ENCODE peak calls at places on chromosomes 4 and X, in eight cellular contexts. One of them, this sample, is unnamed.

GRCh38 chr4:73446336-73446938 is 10.4 kb downstream of the AFP start:
- DNase-seq in heart right ventricle: no peak
- DNase-seq in C1 segment of cervical spinal cord: no peak
- DNase-seq in ascending aorta: no peak
- DNase-seq in nephron progenitor cell: no peak
- DNase-seq in PC-9: no peak
- DNase-seq in B cell: peak; percentile 9
- DNase-seq in stimulated activated naive CD4-positive, alpha-beta T cell treated with Interleukin-2 at 50 U/mL for 16 hours: no peak
- DNase-seq in this sample: peak; percentile 48

GRCh38 chr4:77007358-77008230 is 58.0 kb downstream of the SEPTIN11 start:
- DNase-seq in PC-9: peak; percentile 28
- DNase-seq in nephron progenitor cell: no peak
- DNase-seq in C1 segment of cervical spinal cord: no peak
- DNase-seq in B cell: no peak
- DNase-seq in ascending aorta: no peak
- DNase-seq in stimulated activated naive CD4-positive, alpha-beta T cell treated with Interleukin-2 at 50 U/mL for 16 hours: no peak
- DNase-seq in heart right ventricle: no peak
- DNase-seq in this sample: no peak

GRCh38 chrX:40012800-40013682 is 84.7 kb downstream of the BCOR start:
- DNase-seq in C1 segment of cervical spinal cord: peak; percentile 37
- DNase-seq in PC-9: no peak
- DNase-seq in heart right ventricle: peak; percentile 74
- DNase-seq in nephron progenitor cell: peak; percentile 66
- DNase-seq in B cell: peak; percentile 66
- DNase-seq in ascending aorta: no peak
- DNase-seq in stimulated activated naive CD4-positive, alpha-beta T cell treated with Interleukin-2 at 50 U/mL for 16 hours: peak; percentile 14
- DNase-seq in this sample: peak; percentile 70

GRCh38 chr4:52658671-52659015 is 458 bp downstream of the USP46 start:
- DNase-seq in PC-9: no peak
- DNase-seq in ascending aorta: no peak
- DNase-seq in B cell: no peak
- DNase-seq in C1 segment of cervical spinal cord: peak; percentile 58
- DNase-seq in stimulated activated naive CD4-positive, alpha-beta T cell treated with Interleukin-2 at 50 U/mL for 16 hours: no peak
- DNase-seq in nephron progenitor cell: no peak
- DNase-seq in heart right ventricle: no peak
- DNase-seq in this sample: peak; percentile 53

GRCh38 chrX:1487401-1487800 is 34.7 kb upstream of the ASMTL start:
- DNase-seq in PC-9: no peak
- DNase-seq in heart right ventricle: no peak
- DNase-seq in ascending aorta: no peak
- DNase-seq in C1 segment of cervical spinal cord: no peak
- DNase-seq in B cell: no peak
- DNase-seq in nephron progenitor cell: no peak
- DNase-seq in stimulated activated naive CD4-positive, alpha-beta T cell treated with Interleukin-2 at 50 U/mL for 16 hours: no peak
- DNase-seq in this sample: no peak

GRCh38 chr4:166257891-166258290 is 384.9 kb downstream of the TLL1 start:
- DNase-seq in nephron progenitor cell: no peak
- DNase-seq in C1 segment of cervical spinal cord: no peak
- DNase-seq in heart right ventricle: no peak
- DNase-seq in B cell: no peak
- DNase-seq in PC-9: no peak
- DNase-seq in stimulated activated naive CD4-positive, alpha-beta T cell treated with Interleukin-2 at 50 U/mL for 16 hours: no peak
- DNase-seq in ascending aorta: no peak
- DNase-seq in this sample: no peak

GRCh38 chr4:78660559-78660958 is 109.0 kb downstream of the ANXA3 start:
- DNase-seq in stimulated activated naive CD4-positive, alpha-beta T cell treated with Interleukin-2 at 50 U/mL for 16 hours: no peak
- DNase-seq in PC-9: no peak
- DNase-seq in ascending aorta: no peak
- DNase-seq in nephron progenitor cell: no peak
- DNase-seq in C1 segment of cervical spinal cord: no peak
- DNase-seq in B cell: no peak
- DNase-seq in heart right ventricle: no peak
- DNase-seq in this sample: no peak

GRCh38 chrX:149829751-149830191 is 48.0 kb downstream of the MAGEA9 start:
- DNase-seq in stimulated activated naive CD4-positive, alpha-beta T cell treated with Interleukin-2 at 50 U/mL for 16 hours: no peak
- DNase-seq in ascending aorta: no peak
- DNase-seq in heart right ventricle: no peak
- DNase-seq in nephron progenitor cell: no peak
- DNase-seq in B cell: no peak
- DNase-seq in PC-9: no peak
- DNase-seq in C1 segment of cervical spinal cord: no peak
- DNase-seq in this sample: no peak

GRCh38 chr4:26325191-26325590 is 4.4 kb downstream of the RBPJ start:
- DNase-seq in stimulated activated naive CD4-positive, alpha-beta T cell treated with Interleukin-2 at 50 U/mL for 16 hours: no peak
- DNase-seq in B cell: no peak
- DNase-seq in PC-9: no peak
- DNase-seq in heart right ventricle: no peak
- DNase-seq in nephron progenitor cell: no peak
- DNase-seq in C1 segment of cervical spinal cord: no peak
- DNase-seq in ascending aorta: no peak
- DNase-seq in this sample: no peak

GRCh38 chrX:147912093-147912801 is 528 bp downstream of the FMR1 start:
- DNase-seq in B cell: peak; percentile 47
- DNase-seq in stimulated activated naive CD4-positive, alpha-beta T cell treated with Interleukin-2 at 50 U/mL for 16 hours: peak; percentile 6
- DNase-seq in C1 segment of cervical spinal cord: peak; percentile 50
- DNase-seq in heart right ventricle: no peak
- DNase-seq in ascending aorta: no peak
- DNase-seq in PC-9: peak; percentile 26
- DNase-seq in nephron progenitor cell: peak; percentile 23
- DNase-seq in this sample: peak; percentile 18

GRCh38 chr4:40924096-40924792 is 174.5 kb downstream of the NSUN7 start:
- DNase-seq in C1 segment of cervical spinal cord: peak; percentile 45
- DNase-seq in stimulated activated naive CD4-positive, alpha-beta T cell treated with Interleukin-2 at 50 U/mL for 16 hours: peak; percentile 54
- DNase-seq in B cell: peak; percentile 76
- DNase-seq in heart right ventricle: peak; percentile 66
- DNase-seq in nephron progenitor cell: peak; percentile 83
- DNase-seq in PC-9: peak; percentile 68
- DNase-seq in ascending aorta: no peak
- DNase-seq in this sample: peak; percentile 81

GRCh38 chrX:57286507-57287251 is at the start of gene FAAH2:
- DNase-seq in C1 segment of cervical spinal cord: no peak
- DNase-seq in PC-9: peak; percentile 90
- DNase-seq in nephron progenitor cell: peak; percentile 12
- DNase-seq in ascending aorta: no peak
- DNase-seq in stimulated activated naive CD4-positive, alpha-beta T cell treated with Interleukin-2 at 50 U/mL for 16 hours: peak; percentile 58
- DNase-seq in heart right ventricle: no peak
- DNase-seq in B cell: peak; percentile 6
- DNase-seq in this sample: peak; percentile 24

GRCh38 chr4:143531368-143531767 is 17.9 kb downstream of the SMARCA5 start:
- DNase-seq in PC-9: no peak
- DNase-seq in B cell: no peak
- DNase-seq in ascending aorta: no peak
- DNase-seq in stimulated activated naive CD4-positive, alpha-beta T cell treated with Interleukin-2 at 50 U/mL for 16 hours: no peak
- DNase-seq in C1 segment of cervical spinal cord: no peak
- DNase-seq in nephron progenitor cell: no peak
- DNase-seq in heart right ventricle: no peak
- DNase-seq in this sample: no peak

GRCh38 chr4:43242611-43243010 is 350.1 kb downstream of the GRXCR1 start:
- DNase-seq in C1 segment of cervical spinal cord: no peak
- DNase-seq in nephron progenitor cell: no peak
- DNase-seq in heart right ventricle: no peak
- DNase-seq in PC-9: no peak
- DNase-seq in stimulated activated naive CD4-positive, alpha-beta T cell treated with Interleukin-2 at 50 U/mL for 16 hours: no peak
- DNase-seq in ascending aorta: no peak
- DNase-seq in B cell: no peak
- DNase-seq in this sample: no peak

GRCh38 chr4:140151700-140152014 is 2.3 kb downstream of the MAML3 start:
- DNase-seq in stimulated activated naive CD4-positive, alpha-beta T cell treated with Interleukin-2 at 50 U/mL for 16 hours: peak; percentile 56
- DNase-seq in ascending aorta: peak; percentile 43
- DNase-seq in heart right ventricle: peak; percentile 67
- DNase-seq in nephron progenitor cell: peak; percentile 76
- DNase-seq in C1 segment of cervical spinal cord: peak; percentile 83
- DNase-seq in B cell: peak; percentile 79
- DNase-seq in PC-9: peak; percentile 82
- DNase-seq in this sample: peak; percentile 50

GRCh38 chrX:132216806-132217202 is 2.4 kb downstream of the RAP2C start:
- DNase-seq in C1 segment of cervical spinal cord: no peak
- DNase-seq in B cell: no peak
- DNase-seq in ascending aorta: no peak
- DNase-seq in PC-9: no peak
- DNase-seq in heart right ventricle: no peak
- DNase-seq in stimulated activated naive CD4-positive, alpha-beta T cell treated with Interleukin-2 at 50 U/mL for 16 hours: peak; percentile 3
- DNase-seq in nephron progenitor cell: no peak
- DNase-seq in this sample: no peak

GRCh38 chr4:69881173-69881773 is 21.3 kb upstream of the SULT1E1 start:
- DNase-seq in C1 segment of cervical spinal cord: no peak
- DNase-seq in stimulated activated naive CD4-positive, alpha-beta T cell treated with Interleukin-2 at 50 U/mL for 16 hours: no peak
- DNase-seq in ascending aorta: no peak
- DNase-seq in B cell: no peak
- DNase-seq in PC-9: no peak
- DNase-seq in heart right ventricle: no peak
- DNase-seq in nephron progenitor cell: peak; percentile 15
- DNase-seq in this sample: no peak

GRCh38 chrX:69614896-69615295 is 1.0 kb upstream of the EDA start:
- DNase-seq in heart right ventricle: no peak
- DNase-seq in stimulated activated naive CD4-positive, alpha-beta T cell treated with Interleukin-2 at 50 U/mL for 16 hours: no peak
- DNase-seq in PC-9: no peak
- DNase-seq in ascending aorta: no peak
- DNase-seq in C1 segment of cervical spinal cord: no peak
- DNase-seq in B cell: no peak
- DNase-seq in nephron progenitor cell: no peak
- DNase-seq in this sample: no peak

GRCh38 chrX:40573763-40574162 is 7.0 kb upstream of the ATP6AP2 start:
- DNase-seq in PC-9: peak; percentile 10
- DNase-seq in stimulated activated naive CD4-positive, alpha-beta T cell treated with Interleukin-2 at 50 U/mL for 16 hours: no peak
- DNase-seq in B cell: no peak
- DNase-seq in heart right ventricle: no peak
- DNase-seq in nephron progenitor cell: no peak
- DNase-seq in ascending aorta: no peak
- DNase-seq in C1 segment of cervical spinal cord: no peak
- DNase-seq in this sample: no peak

GRCh38 chr4:158015241-158015640 is 157.6 kb downstream of the GASK1B start:
- DNase-seq in B cell: no peak
- DNase-seq in C1 segment of cervical spinal cord: no peak
- DNase-seq in nephron progenitor cell: no peak
- DNase-seq in PC-9: peak; percentile 12
- DNase-seq in heart right ventricle: no peak
- DNase-seq in ascending aorta: no peak
- DNase-seq in stimulated activated naive CD4-positive, alpha-beta T cell treated with Interleukin-2 at 50 U/mL for 16 hours: no peak
- DNase-seq in this sample: no peak

GRCh38 chr4:179867300-179867878 is 2375.8 kb upstream of the TENM3 start:
- DNase-seq in heart right ventricle: peak; percentile 1
- DNase-seq in B cell: peak; percentile 34
- DNase-seq in nephron progenitor cell: peak; percentile 78
- DNase-seq in ascending aorta: no peak
- DNase-seq in stimulated activated naive CD4-positive, alpha-beta T cell treated with Interleukin-2 at 50 U/mL for 16 hours: no peak
- DNase-seq in C1 segment of cervical spinal cord: peak; percentile 29
- DNase-seq in PC-9: peak; percentile 48
- DNase-seq in this sample: peak; percentile 62

GRCh38 chrX:117977521-117977920 is 139.1 kb downstream of the KLHL13 start:
- DNase-seq in C1 segment of cervical spinal cord: no peak
- DNase-seq in B cell: no peak
- DNase-seq in nephron progenitor cell: no peak
- DNase-seq in stimulated activated naive CD4-positive, alpha-beta T cell treated with Interleukin-2 at 50 U/mL for 16 hours: no peak
- DNase-seq in ascending aorta: no peak
- DNase-seq in heart right ventricle: no peak
- DNase-seq in PC-9: no peak
- DNase-seq in this sample: no peak

GRCh38 chr4:3307060-3307459 is 14.2 kb downstream of the RGS12 start:
- DNase-seq in heart right ventricle: no peak
- DNase-seq in stimulated activated naive CD4-positive, alpha-beta T cell treated with Interleukin-2 at 50 U/mL for 16 hours: no peak
- DNase-seq in nephron progenitor cell: no peak
- DNase-seq in PC-9: no peak
- DNase-seq in C1 segment of cervical spinal cord: no peak
- DNase-seq in ascending aorta: no peak
- DNase-seq in B cell: no peak
- DNase-seq in this sample: no peak

GRCh38 chr4:188201851-188202250 is 62.6 kb downstream of the TRIML1 start:
- DNase-seq in B cell: no peak
- DNase-seq in nephron progenitor cell: no peak
- DNase-seq in PC-9: no peak
- DNase-seq in C1 segment of cervical spinal cord: no peak
- DNase-seq in heart right ventricle: no peak
- DNase-seq in stimulated activated naive CD4-positive, alpha-beta T cell treated with Interleukin-2 at 50 U/mL for 16 hours: no peak
- DNase-seq in ascending aorta: no peak
- DNase-seq in this sample: no peak

GRCh38 chrX:101079223-101079622 is 544 bp downstream of the TMEM35A start:
- DNase-seq in ascending aorta: no peak
- DNase-seq in heart right ventricle: no peak
- DNase-seq in nephron progenitor cell: no peak
- DNase-seq in PC-9: no peak
- DNase-seq in C1 segment of cervical spinal cord: no peak
- DNase-seq in stimulated activated naive CD4-positive, alpha-beta T cell treated with Interleukin-2 at 50 U/mL for 16 hours: no peak
- DNase-seq in B cell: no peak
- DNase-seq in this sample: no peak

GRCh38 chr4:11446156-11446811 is 17.6 kb upstream of the HS3ST1 start:
- DNase-seq in C1 segment of cervical spinal cord: no peak
- DNase-seq in PC-9: no peak
- DNase-seq in nephron progenitor cell: no peak
- DNase-seq in heart right ventricle: no peak
- DNase-seq in ascending aorta: no peak
- DNase-seq in stimulated activated naive CD4-positive, alpha-beta T cell treated with Interleukin-2 at 50 U/mL for 16 hours: no peak
- DNase-seq in B cell: no peak
- DNase-seq in this sample: no peak

GRCh38 chrX:75547137-75547536 is 24.3 kb upstream of the ZDHHC15 start:
- DNase-seq in ascending aorta: no peak
- DNase-seq in heart right ventricle: no peak
- DNase-seq in B cell: no peak
- DNase-seq in stimulated activated naive CD4-positive, alpha-beta T cell treated with Interleukin-2 at 50 U/mL for 16 hours: no peak
- DNase-seq in nephron progenitor cell: no peak
- DNase-seq in PC-9: no peak
- DNase-seq in C1 segment of cervical spinal cord: no peak
- DNase-seq in this sample: no peak

GRCh38 chrX:30948626-30949025 is 59.6 kb upstream of the TAB3 start:
- DNase-seq in nephron progenitor cell: no peak
- DNase-seq in ascending aorta: no peak
- DNase-seq in B cell: no peak
- DNase-seq in heart right ventricle: no peak
- DNase-seq in C1 segment of cervical spinal cord: no peak
- DNase-seq in PC-9: no peak
- DNase-seq in stimulated activated naive CD4-positive, alpha-beta T cell treated with Interleukin-2 at 50 U/mL for 16 hours: no peak
- DNase-seq in this sample: no peak

GRCh38 chr4:94469221-94469784 is 17.6 kb downstream of the PDLIM5 start:
- DNase-seq in ascending aorta: no peak
- DNase-seq in B cell: no peak
- DNase-seq in stimulated activated naive CD4-positive, alpha-beta T cell treated with Interleukin-2 at 50 U/mL for 16 hours: no peak
- DNase-seq in PC-9: no peak
- DNase-seq in nephron progenitor cell: no peak
- DNase-seq in C1 segment of cervical spinal cord: no peak
- DNase-seq in heart right ventricle: no peak
- DNase-seq in this sample: no peak

GRCh38 chr4:152896819-152897218 is 39.3 kb upstream of the FHDC1 start:
- DNase-seq in C1 segment of cervical spinal cord: no peak
- DNase-seq in stimulated activated naive CD4-positive, alpha-beta T cell treated with Interleukin-2 at 50 U/mL for 16 hours: no peak
- DNase-seq in nephron progenitor cell: no peak
- DNase-seq in ascending aorta: no peak
- DNase-seq in PC-9: no peak
- DNase-seq in B cell: no peak
- DNase-seq in heart right ventricle: no peak
- DNase-seq in this sample: no peak

GRCh38 chr4:47084111-47084510 is 52.7 kb downstream of the GABRB1 start:
- DNase-seq in C1 segment of cervical spinal cord: no peak
- DNase-seq in PC-9: no peak
- DNase-seq in ascending aorta: no peak
- DNase-seq in B cell: no peak
- DNase-seq in nephron progenitor cell: no peak
- DNase-seq in heart right ventricle: no peak
- DNase-seq in stimulated activated naive CD4-positive, alpha-beta T cell treated with Interleukin-2 at 50 U/mL for 16 hours: no peak
- DNase-seq in this sample: no peak

This sample was measured in GM13976.